ENCODE peak calls at places on chromosomes 11 and 22, in eight cellular contexts. X is A549, P is GM12891, D is stomach, W is HCT116, Y is vagina, U is K562, E is heart left ventricle. O is an unnamed sample.

GRCh38 chr22:22099194-22099486 is 116.6 kb upstream of the TOP3B start:
- DNase-seq in D (no peak), P (peak), W (no peak), X (no peak), Y (no peak), U (peak), E (no peak), O (no peak)

GRCh38 chr11:78365381-78365792 is 52.2 kb downstream of the GAB2 start:
- DNase-seq in X (no peak), U (no peak), P (no peak), Y (no peak), E (no peak), W (peak), D (peak), O (peak)

GRCh38 chr11:47207459-47207858 is 7.3 kb upstream of the DDB2 start:
- DNase-seq in U (no peak), W (no peak), E (no peak), Y (no peak), P (no peak), D (no peak), X (no peak), O (no peak)

GRCh38 chr11:123250811-123251655 is 56.0 kb upstream of the CLMP start:
- DNase-seq in D (no peak), P (no peak), E (no peak), X (no peak), U (no peak), W (no peak), Y (no peak), O (no peak)

GRCh38 chr11:31422703-31423102 is 53.0 kb downstream of the DNAJC24 start:
- DNase-seq in W (no peak), Y (no peak), E (no peak), D (no peak), X (no peak), U (no peak), P (no peak), O (no peak)

GRCh38 chr11:3123761-3124733 is 41.1 kb downstream of the OSBPL5 start:
- DNase-seq in D (peak), X (peak), E (peak), Y (no peak), P (no peak), U (no peak), W (peak), O (peak)

GRCh38 chr11:45917623-45918330 is at the start of gene PEX16:
- DNase-seq in Y (no peak), E (peak), X (peak), U (peak), W (peak), D (peak), P (peak), O (peak)

GRCh38 chr11:28679795-28680194 is 571.6 kb downstream of the METTL15 start:
- DNase-seq in U (no peak), E (no peak), D (no peak), P (no peak), W (no peak), Y (no peak), X (no peak), O (no peak)

GRCh38 chr11:34075178-34075820 is 23.8 kb downstream of the CAPRIN1 start:
- DNase-seq in D (no peak), E (no peak), X (no peak), P (no peak), W (peak), U (no peak), Y (no peak), O (no peak)

GRCh38 chr11:117572671-117573070 is 224.3 kb downstream of the DSCAML1 start:
- DNase-seq in D (no peak), E (no peak), U (no peak), W (no peak), X (no peak), P (no peak), Y (no peak), O (no peak)

GRCh38 chr11:75625970-75626691 is 42.7 kb downstream of the MAP6 start:
- DNase-seq in Y (no peak), W (no peak), U (no peak), P (no peak), X (peak), D (no peak), E (no peak), O (peak)

GRCh38 chr22:44586337-44586990 is 88.4 kb upstream of the RTL6 start:
- DNase-seq in D (no peak), U (no peak), W (no peak), X (no peak), Y (no peak), E (no peak), P (no peak), O (peak)

GRCh38 chr11:86802146-86802545 is 1.8 kb downstream of the PRSS23 start:
- DNase-seq in U (no peak), E (no peak), Y (no peak), W (no peak), X (no peak), P (no peak), D (no peak), O (no peak)

GRCh38 chr22:49833340-49834007 is 5.8 kb upstream of the BRD1 start:
- DNase-seq in W (peak), D (no peak), E (no peak), Y (no peak), P (no peak), X (no peak), U (no peak), O (no peak)

GRCh38 chr22:49838771-49839717 is 11.4 kb upstream of the BRD1 start:
- DNase-seq in E (no peak), D (no peak), P (peak), W (no peak), Y (no peak), U (no peak), X (no peak), O (peak)
- TF ChIP-seq POLR2A in E (no peak), D (no peak), P (no peak), W (no peak), Y (no peak), U (no peak), X (no peak), O (no peak)

GRCh38 chr22:24434472-24435322 is 7.3 kb downstream of the ADORA2A start:
- DNase-seq in W (no peak), U (no peak), X (no peak), E (peak), Y (no peak), P (peak), D (peak), O (no peak)
- TF ChIP-seq POLR2A in W (no peak), U (no peak), X (no peak), E (no peak), Y (no peak), P (no peak), D (no peak), O (no peak)

DNA sequence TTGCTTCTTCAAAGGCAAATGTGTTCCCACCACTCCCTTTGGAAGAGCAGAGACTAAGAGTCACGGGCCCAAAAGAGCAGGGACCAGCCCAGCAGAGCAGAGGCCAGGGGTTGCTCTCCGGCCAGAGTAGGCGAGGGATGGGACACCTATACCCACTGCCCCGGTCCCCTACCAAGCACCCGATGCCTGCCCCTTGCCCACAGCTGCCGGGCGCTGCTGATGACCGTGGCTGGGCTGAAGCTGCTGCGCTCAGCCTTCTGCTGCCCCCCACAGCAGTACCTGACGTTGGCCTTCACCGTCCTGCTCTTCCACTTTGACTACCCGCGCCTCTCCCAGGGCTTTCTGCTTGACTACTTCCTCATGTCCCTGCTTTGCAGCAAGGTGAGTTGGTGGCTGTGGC is 10.7 kb upstream of the SIPA1 start:
- DNase-seq in X (no peak), D (no peak), Y (no peak), W (no peak), P (no peak), E (no peak), U (no peak), O (no peak)
- TF ChIP-seq POLR2A in X (no peak), D (no peak), Y (no peak), W (no peak), P (no peak), E (no peak), U (no peak), O (no peak)

GRCh38 chr11:119117004-119117706 is 4.2 kb upstream of the HINFP start:
- DNase-seq in X (no peak), Y (no peak), E (no peak), U (no peak), P (no peak), D (no peak), W (no peak), O (no peak)

GRCh38 chr11:119121811-119122124 is 388 bp downstream of the HINFP start:
- DNase-seq in W (no peak), E (no peak), D (no peak), P (no peak), U (no peak), Y (no peak), X (no peak), O (no peak)

GRCh38 chr11:119118227-119118626 is 3.2 kb upstream of the HINFP start:
- DNase-seq in Y (no peak), U (no peak), E (no peak), W (no peak), X (no peak), D (no peak), P (no peak), O (no peak)

GRCh38 chr11:119120639-119121007 is 757 bp upstream of the HINFP start:
- DNase-seq in P (no peak), W (no peak), Y (no peak), E (no peak), D (no peak), U (peak), X (no peak), O (no peak)

DNA sequence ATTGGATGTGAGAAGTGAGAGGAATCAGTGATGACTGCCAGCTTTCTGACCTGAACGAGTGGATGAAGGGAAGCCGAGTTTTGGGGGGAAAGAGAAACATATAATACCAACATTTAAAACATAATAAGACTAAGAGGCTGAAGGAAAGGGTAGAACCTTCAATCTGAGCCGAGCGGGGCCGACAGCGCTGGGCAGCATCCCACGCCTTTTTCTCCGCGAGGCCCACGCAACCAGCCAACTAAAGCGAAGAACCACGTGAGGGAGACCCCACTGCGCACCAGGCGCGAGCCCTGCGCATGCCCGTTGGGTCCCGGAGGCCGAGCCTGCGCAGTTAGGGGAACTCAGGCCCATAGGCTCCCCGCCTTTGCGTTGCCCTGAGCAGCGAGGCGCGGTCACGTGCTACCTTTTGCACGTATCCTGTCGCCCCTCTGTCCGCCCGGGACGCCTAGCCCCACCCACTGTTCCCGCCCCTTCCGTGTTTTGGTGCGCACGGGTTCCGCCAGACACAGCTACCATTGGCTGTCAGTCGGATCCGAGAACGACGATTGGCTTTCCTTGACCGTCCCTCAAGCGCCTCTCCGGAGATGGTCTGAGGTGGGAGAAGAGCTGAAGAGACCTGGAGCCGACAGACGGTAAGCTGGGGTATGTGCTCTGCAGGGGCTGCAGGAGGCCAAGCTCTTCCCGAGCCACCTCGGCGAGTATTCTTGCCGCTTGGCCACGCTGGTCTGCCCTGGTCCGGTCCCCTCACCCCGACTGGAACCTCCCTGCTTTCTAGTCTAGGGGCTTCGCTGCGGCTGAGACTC is at the start of gene HINFP:
- DNase-seq in W (peak), P (peak), E (peak), U (peak), D (peak), Y (peak), X (peak), O (peak)
- TF ChIP-seq POLR2A in W (peak), P (peak), E (no peak), U (peak), D (no peak), Y (no peak), X (peak), O (no peak)